ENCODE peak calls at places on chromosomes 12 and 14, in six cellular contexts. G, D, H, T, Y and J are unnamed samples.

GRCh38 chr14:93906341-93907329 is 20.5 kb upstream of the FAM181A start:
- DNase-seq in H (peak), G (no peak), T (peak), D (no peak), Y (peak), J (peak)

GRCh38 chr12:22287776-22288621 is 46.5 kb downstream of the ST8SIA1 start:
- DNase-seq in G (no peak), H (peak), T (no peak), D (no peak), Y (peak), J (no peak)

GRCh38 chr12:754238-754816 is 1.9 kb downstream of the WNK1 start:
- DNase-seq in T (no peak), Y (no peak), D (no peak), H (peak), G (peak), J (no peak)

GRCh38 chr12:122227341-122227740 is 1.5 kb upstream of the DIABLO start:
- DNase-seq in G (no peak), T (no peak), Y (peak), D (no peak), H (no peak), J (no peak)

GRCh38 chr14:59439256-59440015 is 25.7 kb downstream of the GPR135 start:
- DNase-seq in D (no peak), Y (no peak), H (peak), G (no peak), T (no peak), J (no peak)

GRCh38 chr12:52494100-52494499 is 1.0 kb upstream of the KRT6A start:
- DNase-seq in Y (no peak), D (no peak), H (peak), T (no peak), G (no peak), J (no peak)

GRCh38 chr12:82955020-82955419 is 268.3 kb downstream of the TMTC2 start:
- DNase-seq in Y (no peak), T (no peak), G (no peak), D (no peak), H (no peak), J (no peak)

GRCh38 chr14:76201162-76201561 is 49.4 kb downstream of the GPATCH2L start:
- DNase-seq in H (peak), G (no peak), D (no peak), T (no peak), Y (no peak), J (no peak)

GRCh38 chr12:132300789-132301722 is 28.3 kb downstream of the GALNT9 start:
- DNase-seq in G (no peak), H (no peak), D (no peak), Y (no peak), T (no peak), J (no peak)

GRCh38 chr12:45575417-45575816 is 154.1 kb upstream of the ARID2 start:
- DNase-seq in H (no peak), D (no peak), Y (no peak), T (no peak), G (no peak), J (no peak)

GRCh38 chr14:101062611-101063010 is 159.1 kb upstream of the RTL1 start:
- DNase-seq in G (no peak), D (no peak), T (no peak), Y (no peak), H (no peak), J (no peak)

GRCh38 chr12:67352682-67353081 is 83.5 kb downstream of the CAND1 start:
- DNase-seq in T (no peak), G (no peak), D (no peak), Y (no peak), H (no peak), J (no peak)

GRCh38 chr14:98498019-98498885 is 773.7 kb downstream of the BCL11B start:
- DNase-seq in G (no peak), D (no peak), T (no peak), H (no peak), Y (no peak), J (no peak)

GRCh38 chr12:3315201-3315661 is 175.8 kb upstream of the PRMT8 start:
- DNase-seq in T (no peak), Y (no peak), H (peak), D (no peak), G (no peak), J (peak)

GRCh38 chr14:84323450-84323849 is 1206.5 kb upstream of the FLRT2 start:
- DNase-seq in Y (no peak), G (no peak), H (no peak), D (no peak), T (no peak), J (no peak)

GRCh38 chr12:66859751-66860440 is 181.0 kb upstream of the GRIP1 start:
- DNase-seq in T (no peak), G (no peak), D (no peak), Y (no peak), H (no peak), J (no peak)

GRCh38 chr14:54423991-54424390 is 17.2 kb downstream of the CNIH1 start:
- DNase-seq in D (no peak), T (no peak), Y (no peak), G (no peak), H (no peak), J (no peak)

GRCh38 chr12:121299662-121300061 is 3.2 kb upstream of the CAMKK2 start:
- DNase-seq in D (no peak), Y (no peak), T (no peak), H (no peak), G (no peak), J (no peak)

GRCh38 chr12:4440187-4440941 is 5.3 kb downstream of the FGF6 start:
- DNase-seq in D (no peak), Y (no peak), H (no peak), T (no peak), G (no peak), J (no peak)

GRCh38 chr12:41709463-41710285 is 435.0 kb downstream of the GXYLT1 start:
- DNase-seq in Y (no peak), D (no peak), T (no peak), G (no peak), H (no peak), J (no peak)

GRCh38 chr12:27922591-27923139 is 49.9 kb downstream of the PTHLH start:
- DNase-seq in H (peak), T (no peak), Y (no peak), D (no peak), G (no peak), J (peak)

GRCh38 chr12:58242803-58243628 is 301.6 kb downstream of the ATP23 start:
- DNase-seq in Y (no peak), T (no peak), G (no peak), H (no peak), D (no peak), J (no peak)

GRCh38 chr14:103803661-103804060 is 43.7 kb downstream of the PPP1R13B start:
- DNase-seq in H (peak), D (no peak), Y (no peak), T (no peak), G (no peak), J (no peak)

GRCh38 chr12:56990648-56991318 is 15.6 kb downstream of the ZBTB39 start:
- DNase-seq in D (no peak), G (no peak), Y (no peak), H (no peak), T (no peak), J (no peak)

GRCh38 chr12:120172053-120172452 is 22.5 kb downstream of the GCN1 start:
- DNase-seq in G (no peak), H (no peak), Y (no peak), T (no peak), D (no peak), J (no peak)

GRCh38 chr12:132285991-132286681 is 43.3 kb downstream of the GALNT9 start:
- DNase-seq in Y (no peak), G (no peak), H (peak), D (no peak), T (no peak), J (peak)

GRCh38 chr12:128698573-128698972 is 125.2 kb downstream of the SLC15A4 start:
- DNase-seq in G (no peak), T (no peak), D (no peak), H (no peak), Y (no peak), J (no peak)

GRCh38 chr12:120247183-120247582 is 18.3 kb downstream of the PXN start:
- DNase-seq in Y (no peak), D (no peak), T (no peak), G (no peak), H (no peak), J (no peak)

GRCh38 chr14:62077676-62078261 is 315.5 kb downstream of the SNAPC1 start:
- DNase-seq in G (no peak), H (no peak), T (no peak), Y (no peak), D (no peak), J (no peak)

GRCh38 chr12:116053479-116054195 is 223.9 kb downstream of the MED13L start:
- DNase-seq in T (no peak), Y (no peak), H (peak), D (no peak), G (no peak), J (no peak)

GRCh38 chr14:30673071-30673470 is 51.0 kb downstream of the SCFD1 start:
- DNase-seq in D (no peak), G (no peak), H (no peak), Y (no peak), T (no peak), J (no peak)

GRCh38 chr14:54322668-54323380 is 74.0 kb upstream of the CDKN3 start:
- DNase-seq in H (no peak), Y (no peak), G (no peak), T (no peak), D (no peak), J (no peak)

GRCh38 chr14:20516921-20517320 is 11.6 kb downstream of the RNASE10 start:
- DNase-seq in G (no peak), T (no peak), Y (no peak), D (no peak), H (peak), J (no peak)

GRCh38 chr14:96574633-96575191 is 72.5 kb downstream of the PAPOLA start:
- DNase-seq in G (no peak), Y (no peak), H (peak), T (no peak), D (no peak), J (peak)

GRCh38 chr12:15044461-15044860 is 71.6 kb downstream of the PDE6H start:
- DNase-seq in H (peak), G (no peak), T (no peak), D (no peak), Y (no peak), J (no peak)

GRCh38 chr12:16920451-16920850 is 314.5 kb upstream of the LMO3 start:
- DNase-seq in T (no peak), G (no peak), D (no peak), H (no peak), Y (no peak), J (no peak)